ENCODE peak calls at places on chromosomes 16 and 17, in six cellular contexts. B is colonic mucosa; Z is Peyer's patch; J is endothelial cell; P is T-cell; F is stimulated activated CD4-positive, alpha-beta T cell treated with anti-CD3 and anti-CD28 coated beads, Interleukin-2, amount 100 ng/mL, for 48 hours. G is an unnamed sample.
A peak's percentile ranks its signal among the peaks of the same experiment; 100 is the strongest.

GRCh38 chr17:58277107-58277506 is 3.6 kb downstream of the MPO start:
- DNase-seq in B (no peak), F (no peak), Z (no peak), J (no peak), P (no peak), G (no peak)

GRCh38 chr16:49619811-49620157 is 236.1 kb downstream of the ZNF423 start:
- DNase-seq in B (no peak), P (no peak), J (no peak), F (no peak), Z (no peak), G (no peak)

GRCh38 chr17:55533611-55534010 is 22.4 kb upstream of the SMIM36 start:
- DNase-seq in J (no peak), P (no peak), Z (no peak), F (no peak), B (no peak), G (no peak)

GRCh38 chr17:49739662-49740271 is 24.2 kb downstream of the FAM117A start:
- DNase-seq in B (peak; percentile 52), F (peak; percentile 69), P (peak; percentile 99), J (no peak), Z (peak; percentile 67), G (no peak)

GRCh38 chr16:54128629-54129230 is 157.9 kb downstream of the IRX3 start:
- DNase-seq in B (no peak), Z (no peak), F (no peak), J (no peak), P (no peak), G (no peak)

GRCh38 chr17:81365601-81366585 is 29.4 kb upstream of the BAHCC1 start:
- DNase-seq in B (peak; percentile 85), F (no peak), J (no peak), P (no peak), Z (peak; percentile 87), G (no peak)

GRCh38 chr17:72134560-72135399 is 14.0 kb downstream of the SOX9 start:
- DNase-seq in P (no peak), F (no peak), B (no peak), J (no peak), Z (no peak), G (no peak)

GRCh38 chr17:38918916-38919315 is 6.5 kb upstream of the LASP1NB start:
- DNase-seq in B (no peak), J (no peak), Z (no peak), F (no peak), P (no peak), G (no peak)

GRCh38 chr16:13873835-13874438 is 46.0 kb upstream of the ERCC4 start:
- DNase-seq in B (no peak), F (no peak), P (no peak), J (peak; percentile 44), Z (no peak), G (no peak)

GRCh38 chr17:68427575-68427974 is 29.7 kb downstream of the WIPI1 start:
- DNase-seq in B (no peak), J (no peak), F (no peak), P (no peak), Z (no peak), G (no peak)

GRCh38 chr17:7856081-7856791 is 1.1 kb downstream of the NAA38 start:
- DNase-seq in F (no peak), J (peak; percentile 68), B (peak; percentile 82), P (no peak), Z (peak; percentile 71), G (no peak)

GRCh38 chr17:50905460-50905803 is 39.3 kb upstream of the TOB1 start:
- DNase-seq in J (no peak), P (no peak), Z (no peak), B (no peak), F (no peak), G (no peak)

GRCh38 chr17:41551370-41551769 is 20.5 kb downstream of the KRT9 start:
- DNase-seq in J (no peak), P (no peak), F (no peak), B (no peak), Z (no peak), G (no peak)

GRCh38 chr16:66927918-66928649 is 2.7 kb upstream of the RRAD start:
- DNase-seq in Z (no peak), F (no peak), P (no peak), B (no peak), J (no peak), G (no peak)

GRCh38 chr17:50629902-50630301 is 4.8 kb upstream of the ABCC3 start:
- DNase-seq in Z (no peak), F (no peak), B (no peak), P (no peak), J (no peak), G (no peak)

GRCh38 chr17:15490634-15491261 is 23.3 kb upstream of the CDRT4 start:
- DNase-seq in Z (peak; percentile 86), J (peak; percentile 70), P (no peak), B (peak; percentile 73), F (peak; percentile 3), G (no peak)

GRCh38 chr16:88716601-88717001 is 10.3 kb downstream of the CTU2 start:
- DNase-seq in Z (no peak), J (no peak), F (no peak), B (no peak), P (no peak), G (no peak)

G was measured in HuH-7.5.